ENCODE peak calls at places on chromosomes 11 and 22, in seven cellular contexts. K is frontal cortex, E is GM12864, M is NCI-H1417, T is left colon, A is fibroblast of the conjunctiva, U is Daoy. X is an unnamed sample.
A peak's percentile ranks its signal among the peaks of the same experiment; 100 is the strongest.

GRCh38 chr11:13772223-13773046 is 104.0 kb downstream of the FAR1 start:
- DNase-seq in K (peak; percentile 26), A (peak; percentile 48), E (peak; percentile 35), T (no peak), M (peak; percentile 94), U (peak; percentile 41), X (no peak)

GRCh38 chr22:20422271-20422958 is 15.2 kb downstream of the SCARF2 start:
- DNase-seq in U (peak; percentile 47), A (peak; percentile 26), T (no peak), E (no peak), K (no peak), M (peak; percentile 62), X (peak; percentile 36)

GRCh38 chr22:37951305-37951704 is 2.1 kb downstream of the C22orf23 start:
- DNase-seq in E (no peak), U (peak; percentile 31), T (no peak), K (no peak), A (no peak), M (no peak), X (no peak)

GRCh38 chr11:71298016-71298550 is 45.7 kb upstream of the SHANK2 start:
- DNase-seq in M (no peak), T (no peak), A (no peak), U (no peak), E (no peak), K (no peak), X (peak; percentile 24)

GRCh38 chr11:127274328-127274676 is 273.7 kb upstream of the KIRREL3 start:
- DNase-seq in A (no peak), M (no peak), K (no peak), T (no peak), U (peak; percentile 56), E (no peak), X (no peak)

GRCh38 chr11:18526130-18526520 is 617 bp downstream of the TSG101 start:
- DNase-seq in E (no peak), T (no peak), K (no peak), U (no peak), M (no peak), A (no peak), X (no peak)

GRCh38 chr22:44932493-44932892 is 77.3 kb downstream of the PHF21B start:
- DNase-seq in A (no peak), K (no peak), E (no peak), U (no peak), M (no peak), T (no peak), X (no peak)

GRCh38 chr11:133835258-133836075 is 9.8 kb downstream of the SPATA19 start:
- DNase-seq in A (peak; percentile 20), K (peak; percentile 77), U (peak; percentile 82), M (peak; percentile 84), E (peak; percentile 21), T (no peak), X (peak; percentile 86)

GRCh38 chr22:30211124-30211820 is 35.3 kb downstream of the LIF start:
- DNase-seq in K (no peak), M (no peak), A (no peak), E (no peak), T (no peak), U (no peak), X (no peak)

GRCh38 chr11:101759771-101760450 is 154.9 kb upstream of the CEP126 start:
- DNase-seq in E (no peak), T (no peak), A (no peak), U (no peak), K (no peak), M (peak; percentile 59), X (no peak)

GRCh38 chr22:19554834-19555404 is 30.7 kb upstream of the CLDN5 start:
- DNase-seq in K (no peak), T (no peak), A (no peak), M (no peak), U (peak; percentile 35), E (no peak), X (peak; percentile 95)

GRCh38 chr11:21640491-21640890 is 552.4 kb upstream of the ANO5 start:
- DNase-seq in K (no peak), T (no peak), A (no peak), M (no peak), U (no peak), E (no peak), X (no peak)

GRCh38 chr11:3169952-3170755 is 5.0 kb upstream of the OSBPL5 start:
- DNase-seq in A (no peak), T (no peak), M (peak; percentile 8), U (no peak), K (no peak), E (no peak), X (peak; percentile 54)